ENCODE peak calls at places on chromosomes 2 and 18, in five cellular contexts. X is HFF-Myc, P is epithelial cell of esophagus, U is HepG2, F is cardiac muscle cell. Q is an unnamed sample.

GRCh38 chr2:105398522-105399206 is at the start of gene FHL2:
- DNase-seq in X (no peak), P (peak; percentile 82), U (peak; percentile 64), F (peak; percentile 90), Q (peak; percentile 92)

GRCh38 chr2:66127656-66128055 is 307.3 kb upstream of the MEIS1 start:
- DNase-seq in X (no peak), P (no peak), U (no peak), F (no peak), Q (peak; percentile 3)

GRCh38 chr2:117323341-117323740 is 491.1 kb upstream of the DDX18 start:
- DNase-seq in X (no peak), P (no peak), U (no peak), F (peak; percentile 58), Q (no peak)

GRCh38 chr2:74817333-74817732 is 16.6 kb upstream of the HK2 start:
- DNase-seq in X (no peak), P (no peak), U (no peak), F (no peak), Q (no peak)

GRCh38 chr2:218264773-218265601 is 4.2 kb downstream of the GPBAR1 start:
- DNase-seq in X (no peak), P (no peak), U (peak; percentile 75), F (no peak), Q (no peak)

GRCh38 chr18:59514193-59514592 is 155.1 kb upstream of the LMAN1 start:
- DNase-seq in X (no peak), P (no peak), U (peak; percentile 25), F (peak; percentile 78), Q (no peak)

GRCh38 chr2:239780236-239780997 is 244.7 kb downstream of the NDUFA10 start:
- DNase-seq in X (no peak), P (no peak), U (no peak), F (no peak), Q (no peak)

GRCh38 chr2:239774933-239775622 is 250.1 kb downstream of the NDUFA10 start:
- DNase-seq in X (no peak), P (no peak), U (no peak), F (no peak), Q (no peak)

DNA sequence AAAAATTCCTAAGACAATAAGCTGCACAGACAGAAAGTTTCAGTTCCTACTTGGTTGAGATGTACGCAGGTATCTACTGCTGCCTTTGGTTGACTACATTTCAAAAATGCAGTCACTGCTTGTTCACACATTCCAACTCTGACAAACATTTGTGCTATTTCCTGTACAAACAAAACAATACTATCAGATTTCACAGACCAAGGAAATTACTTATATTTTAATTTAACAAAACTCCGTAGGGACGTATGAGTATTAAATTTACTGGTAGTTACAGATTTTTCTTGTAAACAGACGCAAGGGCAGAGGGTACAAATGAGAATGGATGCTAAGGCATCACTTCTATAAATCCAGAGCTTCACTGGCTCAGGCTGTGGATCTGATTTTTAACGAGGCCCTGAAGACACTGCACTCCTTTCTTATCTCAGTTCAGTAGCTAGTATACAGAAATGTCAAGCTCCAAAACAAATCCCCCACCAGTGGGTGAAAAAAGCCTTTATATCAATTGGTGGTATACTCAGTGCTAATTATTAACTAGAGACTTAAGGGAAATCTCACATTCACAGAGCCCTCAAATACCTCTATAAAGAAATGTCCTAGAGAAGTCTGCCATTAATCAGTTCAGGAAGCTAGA is 31.7 kb upstream of the TTC32 start:
- DNase-seq in X (peak; percentile 43), P (peak; percentile 83), U (peak; percentile 74), F (no peak), Q (no peak)
- H3K4me3 ChIP-seq in X (no peak overlapping the region), P (peak overlapping the region; percentile 4), U (no peak overlapping the region), F (no peak overlapping the region), Q (no peak overlapping the region)

GRCh38 chr2:62741954-62742722 is 36.6 kb downstream of the EHBP1 start:
- DNase-seq in X (no peak), P (no peak), U (no peak), F (no peak), Q (no peak)
- H3K4me3 ChIP-seq in X (no peak overlapping the region), P (no peak overlapping the region), U (no peak overlapping the region), F (no peak overlapping the region), Q (no peak overlapping the region)

GRCh38 chr2:172070936-172071335 is 14.4 kb upstream of the DLX1 start:
- DNase-seq in X (no peak), P (no peak), U (no peak), F (no peak), Q (no peak)
- H3K4me3 ChIP-seq in X (no peak overlapping the region), P (no peak overlapping the region), U (no peak overlapping the region), F (no peak overlapping the region), Q (no peak overlapping the region)

DNA sequence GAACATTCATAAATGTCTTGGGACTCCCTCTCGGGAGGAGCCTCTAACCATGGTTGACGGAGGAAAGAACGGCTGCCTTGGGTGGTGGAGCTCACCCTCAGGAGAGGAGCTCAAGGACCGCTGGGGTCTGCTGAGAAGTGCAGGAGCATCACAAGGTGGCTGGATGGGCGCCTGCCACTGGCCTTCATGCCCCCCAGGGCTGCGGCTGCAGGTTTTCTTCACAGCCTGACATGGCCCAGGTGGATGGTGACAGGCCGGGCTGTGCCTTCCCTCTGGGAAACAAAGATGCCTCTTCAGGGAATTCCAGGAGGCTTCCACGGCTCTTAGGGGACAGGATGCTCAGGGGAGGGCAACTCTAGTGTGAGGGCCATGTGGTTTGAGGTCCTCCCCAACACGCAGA is 119.5 kb upstream of the PXDN start:
- DNase-seq in X (no peak), P (no peak), U (no peak), F (no peak), Q (no peak)
- H3K4me3 ChIP-seq in X (no peak overlapping the region), P (no peak overlapping the region), U (no peak overlapping the region), F (no peak overlapping the region), Q (no peak overlapping the region)

GRCh38 chr2:106540886-106541285 is 53.7 kb downstream of the CD8B2 start:
- DNase-seq in X (no peak), P (no peak), U (no peak), F (no peak), Q (no peak)

GRCh38 chr2:106546376-106546990 is 59.3 kb downstream of the CD8B2 start:
- DNase-seq in X (no peak), P (no peak), U (no peak), F (no peak), Q (no peak)

GRCh38 chr2:106541333-106541732 is 54.2 kb downstream of the CD8B2 start:
- DNase-seq in X (no peak), P (no peak), U (no peak), F (no peak), Q (no peak)

GRCh38 chr2:106547104-106547503 is 59.9 kb downstream of the CD8B2 start:
- DNase-seq in X (no peak), P (no peak), U (no peak), F (no peak), Q (no peak)

DNA sequence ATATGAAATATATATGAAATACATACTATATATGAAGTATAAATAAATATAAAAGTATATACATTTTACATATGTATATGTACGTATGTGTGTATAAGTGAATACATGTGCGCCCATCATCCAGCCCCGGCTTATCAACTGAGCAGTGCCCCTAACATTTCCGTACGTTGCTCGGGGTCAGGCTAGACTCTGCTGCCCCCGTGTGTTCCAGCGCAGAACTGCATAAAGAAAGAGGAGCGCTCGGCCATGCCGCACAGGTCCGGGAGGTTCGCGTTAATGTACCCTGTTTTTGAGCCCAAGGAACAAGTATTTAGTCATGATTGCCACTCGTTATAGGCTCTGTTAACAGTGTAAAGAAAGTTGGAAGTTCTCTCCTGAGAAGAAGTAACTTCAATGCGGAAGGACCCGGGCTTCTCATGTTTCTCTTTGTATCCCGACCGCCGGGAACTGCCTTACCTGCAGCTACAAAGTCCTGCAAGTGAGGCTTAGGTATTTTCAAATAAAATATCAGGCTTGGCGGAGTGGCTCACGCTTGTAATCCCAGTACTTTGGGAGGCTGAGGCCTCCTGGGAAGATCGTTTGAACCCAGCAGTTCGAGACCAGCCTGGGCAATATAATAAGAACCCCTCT is 55.7 kb downstream of the CD8B2 start:
- DNase-seq in X (no peak), P (peak; percentile 57), U (peak; percentile 53), F (peak; percentile 80), Q (peak; percentile 78)
- H3K4me3 ChIP-seq in X (no peak overlapping the region), P (peak overlapping the region; percentile 34), U (peak overlapping the region; percentile 38), F (no peak overlapping the region), Q (peak overlapping the region; percentile 46)

DNA sequence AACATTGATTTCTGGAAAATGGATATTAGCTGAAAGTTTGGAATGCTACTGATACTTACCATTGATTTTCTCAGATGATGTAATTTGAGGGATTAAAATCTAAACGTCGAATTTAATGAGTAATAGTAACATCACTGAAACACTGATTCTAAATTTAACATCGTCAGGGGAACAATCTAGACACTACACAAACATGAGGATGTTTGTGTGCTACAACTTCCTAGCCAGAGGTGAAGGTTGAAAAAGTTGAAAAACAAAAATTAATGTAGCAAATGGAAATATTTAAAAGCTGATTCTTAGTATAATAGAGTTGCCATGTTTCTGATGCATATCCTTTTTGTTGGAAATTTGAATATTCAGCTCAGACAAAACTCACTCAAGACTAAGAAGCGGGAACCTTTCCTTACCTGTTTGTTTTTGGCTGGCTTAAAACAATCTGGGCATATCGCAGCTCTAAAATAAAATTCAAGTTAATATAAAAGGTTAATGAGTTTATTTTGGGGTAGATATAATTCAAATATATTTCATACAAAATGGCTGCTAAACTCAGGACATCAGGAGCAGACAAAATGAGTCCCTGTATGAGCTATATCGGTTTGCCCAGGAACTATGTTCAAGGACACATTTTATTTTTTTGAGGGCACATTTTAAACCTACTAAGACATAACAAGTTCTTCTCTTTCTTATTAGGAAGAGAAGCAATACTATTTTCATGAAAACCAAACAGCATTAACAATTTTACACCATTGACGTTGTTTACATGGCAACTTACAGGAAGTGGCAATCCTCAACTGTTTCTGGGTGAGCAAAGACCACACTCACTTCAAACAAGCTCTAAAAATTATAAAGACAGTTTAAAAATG is 52.6 kb upstream of the PEX13 start:
- DNase-seq in X (no peak), P (no peak), U (no peak), F (no peak), Q (no peak)
- H3K4me3 ChIP-seq in X (no peak overlapping the region), P (no peak overlapping the region), U (no peak overlapping the region), F (no peak overlapping the region), Q (no peak overlapping the region)

GRCh38 chr18:65035701-65036100 is 715.1 kb upstream of the CDH7 start:
- DNase-seq in X (no peak), P (no peak), U (no peak), F (no peak), Q (no peak)

DNA sequence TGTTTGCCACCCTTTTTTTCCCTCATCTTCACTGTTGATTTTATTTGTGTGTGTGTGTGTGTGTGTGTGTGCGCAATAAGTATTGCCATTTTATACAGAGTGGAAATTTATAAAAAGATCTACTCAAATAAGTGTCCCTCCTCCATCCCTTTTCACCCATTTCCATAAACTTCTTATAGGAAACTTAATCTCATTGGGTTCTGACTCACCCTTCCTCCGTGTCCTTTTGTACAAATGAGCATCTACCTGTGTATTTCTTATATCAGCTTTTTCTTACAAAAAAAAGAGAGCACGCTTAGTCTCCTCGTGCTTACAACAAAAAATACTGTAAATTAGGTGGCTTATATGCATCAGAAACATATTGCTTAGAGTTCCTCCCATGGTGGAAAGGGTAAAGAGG is 711.2 kb upstream of the CDH7 start:
- DNase-seq in X (no peak), P (no peak), U (no peak), F (no peak), Q (no peak)
- H3K4me3 ChIP-seq in X (no peak overlapping the region), P (no peak overlapping the region), U (no peak overlapping the region), F (no peak overlapping the region), Q (no peak overlapping the region)

GRCh38 chr2:219443016-219443696 is 8.5 kb downstream of the SPEG start:
- DNase-seq in X (no peak), P (no peak), U (no peak), F (no peak), Q (no peak)
- H3K4me3 ChIP-seq in X (peak overlapping the region; percentile 38), P (no peak overlapping the region), U (no peak overlapping the region), F (no peak overlapping the region), Q (peak overlapping the region; percentile 71)

Q was measured in GM23338.